ENCODE peak calls at places on chromosomes 1 and 21, in nine cellular contexts. One of them, this sample, is unnamed. For H3K27me3, the result is how much of the 10 kb centered on the place peaks cover.

GRCh38 chr1:4178501-4178900 is 278.4 kb upstream of the C1orf174 start:
- DNase-seq in adrenal gland: no peak
- DNase-seq in tibial nerve: no peak
- DNase-seq in K562: peak
- DNase-seq in gastrocnemius medialis: no peak
- DNase-seq in right lobe of liver: no peak
- DNase-seq in transverse colon: no peak
- DNase-seq in body of pancreas: no peak
- DNase-seq in stomach: no peak
- DNase-seq in this sample: no peak

GRCh38 chr1:169325117-169325516 is 42.5 kb downstream of the NME7 start:
- DNase-seq in adrenal gland: no peak
- DNase-seq in tibial nerve: no peak
- DNase-seq in K562: no peak
- DNase-seq in gastrocnemius medialis: no peak
- DNase-seq in right lobe of liver: no peak
- DNase-seq in transverse colon: no peak
- DNase-seq in body of pancreas: no peak
- DNase-seq in stomach: no peak
- DNase-seq in this sample: no peak

GRCh38 chr21:28069446-28069845 is 923.2 kb downstream of the LTN1 start:
- DNase-seq in adrenal gland: no peak
- DNase-seq in tibial nerve: no peak
- DNase-seq in K562: no peak
- DNase-seq in gastrocnemius medialis: peak
- DNase-seq in right lobe of liver: no peak
- DNase-seq in transverse colon: no peak
- DNase-seq in body of pancreas: no peak
- DNase-seq in stomach: no peak
- DNase-seq in this sample: no peak

GRCh38 chr1:50964863-50965262 is 4.8 kb upstream of the FAF1 start:
- DNase-seq in adrenal gland: no peak
- DNase-seq in tibial nerve: no peak
- DNase-seq in K562: no peak
- DNase-seq in gastrocnemius medialis: no peak
- DNase-seq in right lobe of liver: no peak
- DNase-seq in transverse colon: no peak
- DNase-seq in body of pancreas: no peak
- DNase-seq in stomach: no peak
- DNase-seq in this sample: no peak

GRCh38 chr21:36479415-36480402 is at the start of gene CLDN14:
- DNase-seq in adrenal gland: no peak
- DNase-seq in tibial nerve: no peak
- DNase-seq in K562: no peak
- DNase-seq in gastrocnemius medialis: no peak
- DNase-seq in right lobe of liver: peak
- DNase-seq in transverse colon: no peak
- DNase-seq in body of pancreas: peak
- DNase-seq in stomach: peak
- DNase-seq in this sample: no peak

GRCh38 chr1:31625561-31626272 is 8.2 kb downstream of the HCRTR1 start:
- DNase-seq in adrenal gland: peak
- DNase-seq in tibial nerve: no peak
- DNase-seq in K562: no peak
- DNase-seq in gastrocnemius medialis: no peak
- DNase-seq in right lobe of liver: no peak
- DNase-seq in transverse colon: no peak
- DNase-seq in body of pancreas: no peak
- DNase-seq in stomach: no peak
- DNase-seq in this sample: no peak

GRCh38 chr1:236699366-236699765 is 13.1 kb downstream of the ACTN2 start:
- DNase-seq in adrenal gland: no peak
- DNase-seq in tibial nerve: no peak
- DNase-seq in K562: no peak
- DNase-seq in gastrocnemius medialis: no peak
- DNase-seq in right lobe of liver: no peak
- DNase-seq in transverse colon: no peak
- DNase-seq in body of pancreas: no peak
- DNase-seq in stomach: no peak
- DNase-seq in this sample: no peak

GRCh38 chr1:65429806-65430205 is 9.3 kb downstream of the LEPR start:
- DNase-seq in adrenal gland: peak
- DNase-seq in tibial nerve: no peak
- DNase-seq in K562: no peak
- DNase-seq in gastrocnemius medialis: no peak
- DNase-seq in right lobe of liver: no peak
- DNase-seq in transverse colon: no peak
- DNase-seq in body of pancreas: no peak
- DNase-seq in stomach: no peak
- DNase-seq in this sample: no peak

GRCh38 chr1:232709339-232709738 is 79.4 kb upstream of the SIPA1L2 start:
- DNase-seq in adrenal gland: no peak
- DNase-seq in tibial nerve: no peak
- DNase-seq in K562: no peak
- DNase-seq in gastrocnemius medialis: no peak
- DNase-seq in right lobe of liver: no peak
- DNase-seq in transverse colon: no peak
- DNase-seq in body of pancreas: no peak
- DNase-seq in stomach: no peak
- DNase-seq in this sample: no peak

GRCh38 chr1:150028322-150028721 is 17.8 kb upstream of the OTUD7B start:
- DNase-seq in adrenal gland: no peak
- DNase-seq in tibial nerve: no peak
- DNase-seq in K562: no peak
- DNase-seq in gastrocnemius medialis: no peak
- DNase-seq in right lobe of liver: no peak
- DNase-seq in transverse colon: no peak
- DNase-seq in body of pancreas: no peak
- DNase-seq in stomach: no peak
- DNase-seq in this sample: no peak

GRCh38 chr1:197561041-197561440 is 214.2 kb downstream of the DENND1B start:
- DNase-seq in adrenal gland: no peak
- DNase-seq in tibial nerve: no peak
- DNase-seq in K562: no peak
- DNase-seq in gastrocnemius medialis: no peak
- DNase-seq in right lobe of liver: no peak
- DNase-seq in transverse colon: no peak
- DNase-seq in body of pancreas: no peak
- DNase-seq in stomach: no peak
- DNase-seq in this sample: no peak

GRCh38 chr1:220526294-220526693 is 1.6 kb upstream of the MARK1 start:
- DNase-seq in adrenal gland: no peak
- DNase-seq in tibial nerve: no peak
- DNase-seq in K562: no peak
- DNase-seq in gastrocnemius medialis: no peak
- DNase-seq in right lobe of liver: no peak
- DNase-seq in transverse colon: no peak
- DNase-seq in body of pancreas: no peak
- DNase-seq in stomach: no peak
- DNase-seq in this sample: no peak
- TF ChIP-seq POLR2A in adrenal gland: no peak
- TF ChIP-seq POLR2A in tibial nerve: no peak
- TF ChIP-seq POLR2A in K562: no peak
- TF ChIP-seq POLR2A in gastrocnemius medialis: no peak
- TF ChIP-seq POLR2A in right lobe of liver: no peak
- TF ChIP-seq POLR2A in transverse colon: no peak
- TF ChIP-seq POLR2A in body of pancreas: no peak
- TF ChIP-seq POLR2A in stomach: no peak
- TF ChIP-seq POLR2A in this sample: no peak

DNA sequence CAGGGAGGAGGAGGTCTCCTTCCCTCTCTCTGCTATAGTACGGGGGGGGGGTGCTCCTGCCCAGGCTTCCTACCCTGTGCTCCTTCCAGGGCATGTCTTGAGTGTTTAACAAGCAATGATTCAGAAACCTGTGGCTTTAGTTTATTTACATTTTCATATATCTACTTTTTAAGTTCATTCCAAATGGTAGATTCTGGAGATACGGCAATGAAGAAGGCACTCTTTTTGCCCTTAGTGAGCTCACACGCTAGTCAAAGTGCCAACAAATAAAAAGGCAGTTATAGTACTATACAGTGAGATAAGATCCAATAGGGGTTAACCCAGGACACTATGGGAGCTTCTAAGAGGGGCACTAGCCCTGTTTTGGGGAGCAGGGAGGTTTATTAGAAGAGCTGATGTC is 169.3 kb upstream of the CACNA1E start:
- DNase-seq in adrenal gland: no peak
- DNase-seq in tibial nerve: no peak
- DNase-seq in K562: no peak
- DNase-seq in gastrocnemius medialis: no peak
- DNase-seq in right lobe of liver: no peak
- DNase-seq in transverse colon: no peak
- DNase-seq in body of pancreas: no peak
- DNase-seq in stomach: no peak
- DNase-seq in this sample: no peak
- H3K27me3 ChIP-seq in adrenal gland: under half
- H3K27me3 ChIP-seq in tibial nerve: under half
- H3K27me3 ChIP-seq in K562: under half
- H3K27me3 ChIP-seq in gastrocnemius medialis: under half
- H3K27me3 ChIP-seq in right lobe of liver: under half
- H3K27me3 ChIP-seq in transverse colon: half or more
- H3K27me3 ChIP-seq in body of pancreas: under half
- H3K27me3 ChIP-seq in stomach: under half
- H3K27me3 ChIP-seq in this sample: under half

GRCh38 chr1:75130312-75130677 is 3.9 kb upstream of the LHX8 start:
- DNase-seq in adrenal gland: no peak
- DNase-seq in tibial nerve: no peak
- DNase-seq in K562: no peak
- DNase-seq in gastrocnemius medialis: no peak
- DNase-seq in right lobe of liver: no peak
- DNase-seq in transverse colon: no peak
- DNase-seq in body of pancreas: no peak
- DNase-seq in stomach: no peak
- DNase-seq in this sample: no peak
- H3K4me3 ChIP-seq in adrenal gland: no peak
- H3K4me3 ChIP-seq in tibial nerve: no peak
- H3K4me3 ChIP-seq in K562: no peak
- H3K4me3 ChIP-seq in gastrocnemius medialis: no peak
- H3K4me3 ChIP-seq in right lobe of liver: no peak
- H3K4me3 ChIP-seq in transverse colon: no peak
- H3K4me3 ChIP-seq in body of pancreas: no peak
- H3K4me3 ChIP-seq in stomach: no peak
- H3K4me3 ChIP-seq in this sample: no peak

DNA sequence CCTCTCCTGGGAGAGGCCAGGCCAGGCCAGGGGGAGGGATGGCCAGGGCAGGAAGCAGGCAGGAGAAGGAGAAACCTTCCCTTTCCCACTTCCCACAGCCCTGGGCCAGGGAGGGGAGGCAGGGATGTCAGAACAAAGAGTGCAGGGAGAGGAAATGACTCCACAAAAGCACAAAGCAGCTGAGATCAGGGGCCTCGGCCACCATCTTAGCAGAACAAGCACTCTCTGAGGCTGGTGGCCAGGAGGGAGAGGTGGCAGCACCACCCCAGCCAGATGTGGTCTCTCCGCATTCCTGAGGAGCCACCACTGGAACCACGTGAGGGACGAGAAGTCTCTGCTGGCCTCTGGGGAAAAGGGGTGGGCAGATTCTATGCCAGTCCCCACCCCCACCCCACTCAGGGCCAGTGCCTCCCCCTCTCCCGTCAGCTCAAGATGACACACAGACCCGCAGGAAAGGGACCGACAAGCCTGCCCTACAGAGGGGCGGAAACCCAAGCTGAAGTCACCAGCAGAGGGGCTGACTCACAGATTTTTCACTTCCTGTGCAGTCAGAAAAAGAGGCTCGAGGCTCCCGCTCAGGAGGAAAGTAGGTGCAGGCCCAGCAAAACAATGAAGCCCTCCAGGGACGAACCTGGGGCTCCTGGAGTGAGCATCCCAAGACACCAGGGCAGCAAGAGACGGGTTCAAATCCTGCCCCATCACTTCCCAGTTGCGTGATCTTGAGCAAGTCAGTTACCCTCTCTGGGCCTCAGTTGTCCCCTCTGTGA is 24.1 kb upstream of the ALDH4A1 start:
- DNase-seq in adrenal gland: peak
- DNase-seq in tibial nerve: no peak
- DNase-seq in K562: peak
- DNase-seq in gastrocnemius medialis: no peak
- DNase-seq in right lobe of liver: no peak
- DNase-seq in transverse colon: peak
- DNase-seq in body of pancreas: peak
- DNase-seq in stomach: peak
- DNase-seq in this sample: no peak
- TF ChIP-seq POLR2A in adrenal gland: peak
- TF ChIP-seq POLR2A in tibial nerve: no peak
- TF ChIP-seq POLR2A in K562: no peak
- TF ChIP-seq POLR2A in gastrocnemius medialis: peak
- TF ChIP-seq POLR2A in right lobe of liver: no peak
- TF ChIP-seq POLR2A in transverse colon: no peak
- TF ChIP-seq POLR2A in body of pancreas: no peak
- TF ChIP-seq POLR2A in stomach: no peak
- TF ChIP-seq POLR2A in this sample: no peak